ENCODE peak calls at places on chromosomes 3 and 15, in eight cellular contexts. J is stimulated activated CD8-positive, alpha-beta memory T cell treated with anti-CD3 and anti-CD28 coated beads, Interleukin-7, amount 100 ng/mL, for 4 hours; Q is HuH-7; R is iris pigment epithelial cell; O is adipocyte; E is stimulated activated CD4-positive, alpha-beta T cell treated with anti-CD3 and anti-CD28 coated beads, Interleukin-1b, Interleukin-23, amount 100 ng/mL, for 4 hours; V is nephron progenitor cell; F is CD8-positive, alpha-beta memory T cell. S is an unnamed sample.

GRCh38 chr3:194294199-194294887 is 56.8 kb downstream of the CPN2 start:
- DNase-seq in R (no peak), Q (no peak), J (no peak), E (no peak), F (no peak), V (no peak), O (no peak), S (no peak)

GRCh38 chr15:73985101-73985873 is 6.8 kb downstream of the STOML1 start:
- DNase-seq in Q (no peak), R (peak; percentile 65), E (no peak), V (no peak), F (no peak), J (no peak), O (no peak), S (no peak)

GRCh38 chr3:60403866-60404265 is 847.4 kb downstream of the FHIT start:
- DNase-seq in E (no peak), R (no peak), F (no peak), O (peak; percentile 0), J (no peak), V (no peak), Q (no peak), S (no peak)

GRCh38 chr15:72272997-72273352 is 621 bp upstream of the PARP6 start:
- DNase-seq in E (no peak), F (no peak), O (no peak), J (no peak), R (no peak), Q (no peak), V (no peak), S (no peak)

GRCh38 chr15:63059075-63059474 is 16.5 kb downstream of the TPM1 start:
- DNase-seq in O (no peak), V (no peak), E (no peak), R (no peak), F (no peak), Q (no peak), J (no peak), S (no peak)

GRCh38 chr3:67522081-67522480 is 132.3 kb downstream of the SUCLG2 start:
- DNase-seq in E (no peak), V (no peak), O (no peak), R (no peak), J (no peak), F (no peak), Q (no peak), S (no peak)

GRCh38 chr3:110744723-110745122 is 326.9 kb upstream of the NECTIN3 start:
- DNase-seq in R (no peak), E (no peak), Q (no peak), O (no peak), F (no peak), J (no peak), V (no peak), S (no peak)

GRCh38 chr3:149604125-149604851 is 53.5 kb downstream of the WWTR1 start:
- DNase-seq in F (no peak), O (no peak), E (no peak), Q (no peak), J (no peak), V (no peak), R (no peak), S (no peak)

GRCh38 chr15:86701259-86701963 is 621.7 kb downstream of the AGBL1 start:
- DNase-seq in Q (no peak), V (no peak), O (no peak), E (no peak), F (no peak), R (no peak), J (no peak), S (no peak)

GRCh38 chr15:62824111-62824737 is 218.3 kb upstream of the TPM1 start:
- DNase-seq in J (no peak), F (no peak), R (peak; percentile 85), O (peak; percentile 87), Q (no peak), E (no peak), V (no peak), S (no peak)

GRCh38 chr15:85865070-85865684 is 70.5 kb upstream of the KLHL25 start:
- DNase-seq in O (peak; percentile 70), V (peak; percentile 72), E (no peak), R (peak; percentile 55), Q (peak; percentile 64), F (no peak), J (no peak), S (peak; percentile 41)

GRCh38 chr3:157858821-157859220 is 247.4 kb downstream of the SHOX2 start:
- DNase-seq in V (no peak), R (no peak), F (no peak), E (no peak), J (no peak), Q (no peak), O (no peak), S (no peak)

GRCh38 chr3:104909188-104909587 is 457.5 kb upstream of the ALCAM start:
- DNase-seq in Q (no peak), O (peak; percentile 75), J (no peak), R (peak; percentile 91), E (no peak), V (no peak), F (no peak), S (peak; percentile 2)

GRCh38 chr15:64426845-64427465 is 33.4 kb upstream of the ZNF609 start:
- DNase-seq in O (peak; percentile 73), F (no peak), R (peak; percentile 34), Q (no peak), J (no peak), V (no peak), E (no peak), S (peak; percentile 66)

GRCh38 chr3:106963446-106963845 is 413.8 kb upstream of the CCDC54 start:
- DNase-seq in V (no peak), F (no peak), J (no peak), E (no peak), Q (peak; percentile 17), R (peak; percentile 82), O (peak; percentile 83), S (peak; percentile 38)

GRCh38 chr15:63353261-63353660 is 28.4 kb downstream of the CA12 start:
- DNase-seq in F (no peak), V (no peak), J (no peak), R (no peak), Q (no peak), E (no peak), O (no peak), S (no peak)

GRCh38 chr3:76566211-76566534 is 473.7 kb upstream of the ROBO2 start:
- DNase-seq in E (no peak), R (no peak), Q (no peak), V (no peak), F (no peak), J (no peak), O (no peak), S (peak; percentile 17)

GRCh38 chr3:17078885-17079465 is 194.2 kb downstream of the PLCL2 start:
- DNase-seq in R (no peak), O (no peak), F (no peak), V (no peak), J (no peak), E (no peak), Q (no peak), S (no peak)

GRCh38 chr3:171181907-171182690 is 155.6 kb upstream of the SLC2A2 start:
- DNase-seq in F (no peak), O (no peak), E (no peak), Q (no peak), V (no peak), J (no peak), R (peak; percentile 72), S (no peak)

GRCh38 chr3:25661694-25662455 is 2.8 kb downstream of the TOP2B start:
- DNase-seq in E (no peak), R (peak; percentile 10), V (no peak), Q (no peak), O (peak; percentile 37), J (no peak), F (no peak), S (no peak)

GRCh38 chr3:194592798-194593752 is 40.1 kb downstream of the TMEM44 start:
- DNase-seq in J (no peak), E (no peak), V (no peak), F (no peak), Q (no peak), O (peak; percentile 99), R (peak; percentile 100), S (no peak)

GRCh38 chr15:48645558-48646330 is at the start of gene FBN1:
- DNase-seq in Q (peak; percentile 53), J (no peak), E (no peak), F (no peak), R (peak; percentile 87), O (peak; percentile 98), V (peak; percentile 76), S (peak; percentile 68)

GRCh38 chr3:107842940-107843339 is 247.9 kb downstream of the CD47 start:
- DNase-seq in R (no peak), E (no peak), J (no peak), F (no peak), O (no peak), Q (no peak), V (no peak), S (no peak)

GRCh38 chr15:101255615-101256350 is 3.9 kb upstream of the CHSY1 start:
- DNase-seq in V (no peak), R (peak; percentile 93), O (no peak), Q (no peak), F (no peak), J (no peak), E (no peak), S (no peak)

GRCh38 chr15:90165659-90166489 is 35.3 kb upstream of the SEMA4B start:
- DNase-seq in R (peak; percentile 99), V (peak; percentile 49), J (no peak), O (peak; percentile 93), F (no peak), E (no peak), Q (peak; percentile 82), S (no peak)

GRCh38 chr3:114404590-114404989 is 110.8 kb downstream of the TIGIT start:
- DNase-seq in E (no peak), J (no peak), V (no peak), F (no peak), R (peak; percentile 56), O (no peak), Q (no peak), S (peak; percentile 79)

GRCh38 chr3:172270767-172271166 is 177.5 kb downstream of the GHSR start:
- DNase-seq in R (no peak), F (no peak), Q (no peak), V (no peak), O (no peak), J (no peak), E (no peak), S (no peak)

GRCh38 chr3:189688296-189688695 is 57.1 kb downstream of the TP63 start:
- DNase-seq in J (no peak), O (no peak), V (no peak), F (no peak), E (no peak), R (no peak), Q (no peak), S (no peak)

GRCh38 chr3:18237251-18238005 is 187.7 kb downstream of the SATB1 start:
- DNase-seq in O (peak; percentile 41), Q (no peak), R (peak; percentile 38), J (no peak), F (no peak), V (no peak), E (no peak), S (no peak)

GRCh38 chr3:108099679-108100428 is 9.0 kb upstream of the CD47 start:
- DNase-seq in Q (no peak), E (no peak), F (no peak), V (no peak), R (no peak), J (no peak), O (no peak), S (no peak)

GRCh38 chr3:163914567-163914966 is 1163.7 kb downstream of the SI start:
- DNase-seq in J (no peak), R (no peak), Q (no peak), V (no peak), O (no peak), F (no peak), E (no peak), S (no peak)